ENCODE peak calls at places on chromosomes 12 and 14, in eight cellular contexts. J is choroid plexus epithelial cell; L is CD4-positive, alpha-beta memory T cell; I is C1 segment of cervical spinal cord; B is CD4-positive, alpha-beta T cell; M is NCI-H1092 treated with DMSO at 0.1 percent for 48 hours; D is bronchial epithelial cell; S is GM20000. P is an unnamed sample.

GRCh38 chr12:67456281-67456918 is 187.2 kb downstream of the CAND1 start:
- DNase-seq in S (no peak), D (peak), J (peak), B (no peak), L (no peak), I (no peak), M (peak), P (no peak)

GRCh38 chr12:117646595-117646994 is 285.2 kb upstream of the NOS1 start:
- DNase-seq in L (no peak), M (no peak), D (no peak), I (no peak), J (no peak), S (no peak), B (no peak), P (no peak)

GRCh38 chr12:24879644-24880043 is 69.3 kb downstream of the BCAT1 start:
- DNase-seq in S (no peak), D (no peak), L (no peak), I (no peak), M (no peak), B (no peak), J (peak), P (no peak)

GRCh38 chr14:64363265-64363840 is 24.8 kb upstream of the MTHFD1 start:
- DNase-seq in D (peak), J (peak), I (no peak), M (no peak), B (no peak), S (no peak), L (no peak), P (no peak)

GRCh38 chr12:132354211-132354981 is 25.0 kb upstream of the GALNT9 start:
- DNase-seq in S (no peak), L (no peak), M (no peak), J (no peak), D (no peak), B (no peak), I (no peak), P (no peak)

GRCh38 chr12:129854591-129854990 is 49.2 kb downstream of the TMEM132D start:
- DNase-seq in J (no peak), I (no peak), L (no peak), B (no peak), M (no peak), S (no peak), D (no peak), P (no peak)

GRCh38 chr12:9727813-9728212 is 5.1 kb downstream of the CLECL1 start:
- DNase-seq in S (no peak), L (no peak), D (peak), J (no peak), M (no peak), B (no peak), I (no peak), P (no peak)

GRCh38 chr12:125540580-125541204 is 475.5 kb downstream of the AACS start:
- DNase-seq in B (no peak), D (no peak), S (no peak), J (no peak), L (no peak), I (no peak), M (no peak), P (no peak)

GRCh38 chr12:124270671-124271070 is 24.2 kb upstream of the RFLNA start:
- DNase-seq in I (no peak), L (no peak), M (no peak), B (no peak), S (no peak), J (no peak), D (no peak), P (no peak)

GRCh38 chr14:91163316-91163715 is 49.4 kb downstream of the DGLUCY start:
- DNase-seq in D (no peak), B (no peak), J (no peak), M (no peak), L (no peak), I (no peak), S (no peak), P (no peak)

GRCh38 chr14:63039800-63040380 is 5.4 kb downstream of the KCNH5 start:
- DNase-seq in B (no peak), S (no peak), J (peak), L (no peak), M (peak), I (no peak), D (peak), P (no peak)

GRCh38 chr14:92513204-92513965 is at the start of gene RIN3:
- DNase-seq in M (peak), L (no peak), S (peak), D (no peak), I (no peak), B (peak), J (peak), P (peak)

GRCh38 chr12:59595097-59595496 is 732 bp upstream of the SLC16A7 start:
- DNase-seq in B (no peak), L (no peak), J (no peak), M (no peak), S (peak), I (no peak), D (peak), P (no peak)

GRCh38 chr12:80040075-80040738 is 59.1 kb upstream of the OTOGL start:
- DNase-seq in L (no peak), D (peak), B (no peak), I (no peak), M (no peak), S (no peak), J (peak), P (no peak)

GRCh38 chr14:94769413-94770250 is at the start of gene GSC:
- DNase-seq in I (no peak), M (peak), J (no peak), L (no peak), S (peak), B (no peak), D (no peak), P (no peak)

GRCh38 chr12:3054374-3054773 is 22.8 kb upstream of the TSPAN9 start:
- DNase-seq in S (no peak), D (no peak), B (no peak), L (no peak), M (no peak), I (no peak), J (no peak), P (no peak)

GRCh38 chr14:45649051-45649450 is 396.0 kb upstream of the MIS18BP1 start:
- DNase-seq in I (no peak), J (no peak), S (no peak), B (no peak), M (no peak), D (peak), L (no peak), P (no peak)

GRCh38 chr14:105469456-105470162 is 5.0 kb upstream of the CRIP2 start:
- DNase-seq in D (no peak), I (no peak), B (no peak), J (no peak), M (no peak), L (no peak), S (no peak), P (no peak)

GRCh38 chr12:108582981-108583770 is 14.7 kb downstream of the TMEM119 start:
- DNase-seq in J (no peak), B (no peak), S (no peak), L (no peak), I (no peak), D (no peak), M (no peak), P (no peak)

GRCh38 chr12:76274699-76275098 is 73.5 kb downstream of the BBS10 start:
- DNase-seq in B (no peak), J (no peak), I (no peak), M (no peak), S (no peak), L (no peak), D (peak), P (no peak)

GRCh38 chr12:8819676-8819980 is 2.8 kb upstream of the A2ML1 start:
- DNase-seq in D (peak), M (no peak), B (no peak), J (peak), I (no peak), L (no peak), S (no peak), P (no peak)

GRCh38 chr14:58633831-58634230 is 3.9 kb upstream of the DACT1 start:
- DNase-seq in B (no peak), J (no peak), I (no peak), L (no peak), D (no peak), S (no peak), M (no peak), P (no peak)

GRCh38 chr12:71440393-71441349 is 1.1 kb downstream of the LGR5 start:
- DNase-seq in I (no peak), M (peak), J (peak), B (no peak), L (no peak), D (no peak), S (peak), P (no peak)

GRCh38 chr14:52227559-52228222 is 39.8 kb upstream of the PTGDR start:
- DNase-seq in D (no peak), I (no peak), J (no peak), M (no peak), B (no peak), L (no peak), S (no peak), P (no peak)

GRCh38 chr14:62077676-62078261 is 315.5 kb downstream of the SNAPC1 start:
- DNase-seq in S (peak), J (no peak), L (no peak), D (no peak), I (no peak), M (no peak), B (no peak), P (no peak)

GRCh38 chr12:12975322-12976077 is 23.5 kb upstream of the GPRC5D start:
- DNase-seq in L (no peak), D (peak), J (peak), S (peak), I (no peak), B (no peak), M (no peak), P (no peak)

GRCh38 chr14:93538411-93538810 is 107.7 kb downstream of the UNC79 start:
- DNase-seq in S (no peak), D (no peak), B (no peak), J (peak), M (no peak), I (no peak), L (no peak), P (no peak)

GRCh38 chr12:70638639-70639349 is 1.6 kb upstream of the PTPRB start:
- DNase-seq in M (no peak), B (no peak), I (no peak), J (no peak), S (no peak), L (no peak), D (peak), P (no peak)

GRCh38 chr12:21865846-21866245 is 75.4 kb downstream of the ABCC9 start:
- DNase-seq in J (no peak), L (no peak), D (no peak), B (no peak), I (no peak), S (no peak), M (no peak), P (no peak)

P was measured in memory B cell.